ENCODE peak calls at places on chromosomes 13 and 19, in ten cellular contexts. H is Caco-2, W is uterus, C is lung, O is neural crest cell, L is fibroblast of pulmonary artery, B is astrocyte of the spinal cord, U is cardiac muscle cell, D is GM23338, X is adrenal gland. A is an unnamed sample.
A peak's percentile ranks its signal among the peaks of the same experiment; 100 is the strongest.

GRCh38 chr13:113112893-113113845 is 7.6 kb downstream of the F7 start:
- DNase-seq in W (peak; percentile 4), X (peak; percentile 1), B (no peak), U (no peak), D (no peak), L (no peak), O (no peak), H (no peak), C (no peak), A (no peak)

GRCh38 chr19:642755-643727 is 3.4 kb downstream of the FGF22 start:
- DNase-seq in B (no peak), U (no peak), L (no peak), H (no peak), W (no peak), X (no peak), C (no peak), O (no peak), D (no peak), A (no peak)

GRCh38 chr19:18373892-18374629 is 11.9 kb upstream of the GDF15 start:
- DNase-seq in B (peak; percentile 99), C (peak; percentile 94), X (peak; percentile 99), L (peak; percentile 99), D (peak; percentile 96), H (peak; percentile 88), W (peak; percentile 93), O (peak; percentile 64), U (peak; percentile 85), A (peak; percentile 92)

GRCh38 chr13:103517066-103517767 is 451.0 kb upstream of the SLC10A2 start:
- DNase-seq in B (no peak), D (no peak), W (no peak), C (no peak), O (no peak), H (peak; percentile 5), U (peak; percentile 26), L (no peak), X (no peak), A (no peak)

GRCh38 chr13:36345438-36346221 is 564 bp downstream of the SPART start:
- DNase-seq in O (peak; percentile 41), D (peak; percentile 86), B (peak; percentile 88), L (peak; percentile 94), C (peak; percentile 68), W (peak; percentile 77), H (no peak), U (peak; percentile 47), X (peak; percentile 86), A (peak; percentile 67)

GRCh38 chr19:50025794-50026549 is at the start of gene ZNF473:
- DNase-seq in W (peak; percentile 93), D (peak; percentile 98), O (peak; percentile 84), B (peak; percentile 98), U (peak; percentile 96), L (peak; percentile 96), H (peak; percentile 94), X (peak; percentile 97), C (peak; percentile 94), A (peak; percentile 96)

GRCh38 chr19:6849876-6850275 is 37.5 kb upstream of the ADGRE1 start:
- DNase-seq in D (no peak), L (peak; percentile 10), B (no peak), W (no peak), X (no peak), C (no peak), O (no peak), U (no peak), H (no peak), A (no peak)

GRCh38 chr13:42333613-42334328 is 61.8 kb downstream of the AKAP11 start:
- DNase-seq in B (peak; percentile 67), H (peak; percentile 29), C (no peak), L (peak; percentile 67), O (no peak), D (peak; percentile 80), W (no peak), X (no peak), U (peak; percentile 49), A (no peak)

GRCh38 chr13:20703785-20704458 is 423 bp downstream of the IL17D start:
- DNase-seq in B (peak; percentile 62), O (peak; percentile 67), D (peak; percentile 86), H (peak; percentile 97), L (peak; percentile 81), X (peak; percentile 85), C (peak; percentile 85), U (peak; percentile 91), W (peak; percentile 73), A (peak; percentile 75)

GRCh38 chr13:20702945-20703784 is at the start of gene IL17D:
- DNase-seq in W (no peak), O (peak; percentile 33), H (peak; percentile 55), X (no peak), U (peak; percentile 56), B (peak; percentile 16), D (peak; percentile 48), C (no peak), L (no peak), A (no peak)

GRCh38 chr13:20699715-20700114 is 3.8 kb upstream of the IL17D start:
- DNase-seq in B (no peak), L (no peak), O (no peak), H (no peak), X (no peak), U (no peak), D (no peak), W (no peak), C (no peak), A (no peak)

GRCh38 chr13:20702530-20702929 is 969 bp upstream of the IL17D start:
- DNase-seq in O (no peak), X (no peak), H (no peak), B (peak; percentile 20), U (no peak), W (no peak), L (no peak), D (no peak), C (no peak), A (no peak)

DNA sequence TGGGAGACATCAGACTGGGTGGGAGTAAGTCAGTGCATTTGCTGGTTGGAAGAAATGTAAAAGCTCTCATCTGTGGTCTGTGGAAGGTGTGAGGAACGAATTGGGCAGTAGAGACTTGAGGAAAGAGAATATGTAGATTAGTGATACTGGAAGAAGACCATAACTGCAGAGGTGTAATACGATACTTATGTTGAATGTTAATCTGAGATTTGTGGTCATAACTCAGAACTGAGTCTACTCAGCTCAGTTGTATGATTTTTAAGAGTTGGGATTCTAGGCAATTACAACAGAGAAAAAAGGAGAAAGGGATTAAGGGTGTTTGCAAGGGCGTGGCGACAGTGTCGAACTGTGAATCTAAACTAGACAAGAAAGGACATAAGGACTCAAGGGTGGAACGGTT is 3.2 kb upstream of the IL17D start:
- DNase-seq in X (no peak), W (no peak), B (no peak), D (no peak), H (no peak), C (no peak), L (no peak), O (no peak), U (no peak), A (no peak)
- TF ChIP-seq CTCF in X (no peak), W (no peak), B (no peak), D (no peak), H (no peak), C (no peak), L (no peak), O (no peak), U (no peak), A (no peak)

DNA sequence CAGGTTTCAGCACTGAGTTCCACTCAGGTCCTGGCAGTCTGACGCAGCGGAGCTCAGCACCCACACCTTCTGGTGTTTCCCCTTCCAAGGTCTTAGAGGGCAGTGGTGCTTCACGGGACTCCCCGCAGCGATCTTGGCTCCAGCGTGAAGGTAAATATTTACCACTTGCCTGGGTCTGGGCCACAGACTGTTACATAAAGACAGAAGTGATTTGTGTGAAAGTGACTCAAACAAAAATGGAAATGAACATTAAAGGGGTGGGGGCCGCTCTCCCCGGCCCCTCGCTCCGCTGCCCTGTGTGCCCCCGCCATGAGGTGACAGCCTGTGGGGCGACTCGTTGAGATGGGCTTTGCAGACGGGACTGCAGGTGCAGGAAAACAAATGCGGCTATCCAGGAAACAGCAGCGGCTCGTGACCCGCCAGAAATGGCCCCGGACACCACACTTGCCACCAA is 55.0 kb downstream of the GGACT start:
- DNase-seq in O (no peak), L (no peak), U (no peak), H (no peak), X (no peak), B (no peak), W (no peak), D (no peak), C (no peak), A (peak; percentile 72)
- TF ChIP-seq CTCF in O (no peak), L (no peak), U (no peak), H (no peak), X (no peak), B (no peak), W (no peak), D (no peak), C (no peak), A (no peak)

GRCh38 chr13:109273326-109273751 is 513.0 kb downstream of the IRS2 start:
- DNase-seq in C (no peak), O (no peak), U (no peak), X (no peak), H (no peak), L (peak; percentile 59), D (no peak), W (no peak), B (peak; percentile 37), A (no peak)

GRCh38 chr13:109276261-109276660 is 510.1 kb downstream of the IRS2 start:
- DNase-seq in X (no peak), H (no peak), U (no peak), W (no peak), O (no peak), C (no peak), D (no peak), L (no peak), B (no peak), A (no peak)

GRCh38 chr13:109274188-109274821 is 512.1 kb downstream of the IRS2 start:
- DNase-seq in L (peak; percentile 89), W (no peak), C (no peak), H (peak; percentile 57), B (peak; percentile 70), O (no peak), X (peak; percentile 34), D (peak; percentile 90), U (peak; percentile 44), A (no peak)

GRCh38 chr13:109275390-109275789 is 511.0 kb downstream of the IRS2 start:
- DNase-seq in C (no peak), X (no peak), L (no peak), W (no peak), B (no peak), O (no peak), D (no peak), U (no peak), H (no peak), A (no peak)

DNA sequence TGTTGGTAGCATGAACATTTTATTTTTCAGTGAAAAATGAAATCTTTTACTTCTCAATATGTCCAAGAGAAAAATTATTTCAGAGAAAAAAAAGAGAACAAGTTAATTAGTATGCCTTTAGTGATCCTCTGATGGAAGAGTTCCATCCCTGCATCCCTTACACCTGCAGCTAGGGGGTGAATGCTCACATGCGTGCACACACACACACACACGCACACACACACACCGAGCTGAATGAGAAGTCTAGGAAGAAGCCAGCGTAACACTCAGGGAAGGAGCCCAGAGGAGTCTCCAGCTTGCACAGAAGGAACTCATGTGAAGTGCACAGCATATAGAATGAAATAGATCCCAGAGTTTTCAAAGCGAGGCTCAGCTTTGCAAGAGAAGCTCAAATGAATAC is 510.5 kb downstream of the IRS2 start:
- DNase-seq in H (peak; percentile 63), L (no peak), X (no peak), W (no peak), D (peak; percentile 51), C (no peak), B (peak; percentile 25), O (no peak), U (peak; percentile 14), A (no peak)
- TF ChIP-seq CTCF in H (no peak), L (peak; percentile 10), X (no peak), W (no peak), D (peak; percentile 48), C (no peak), B (peak; percentile 41), O (peak; percentile 33), U (no peak), A (peak; percentile 28)

GRCh38 chr13:24224232-24224680 is 63.7 kb downstream of the SPATA13 start:
- DNase-seq in B (no peak), C (no peak), O (no peak), X (no peak), U (no peak), H (no peak), D (no peak), L (no peak), W (no peak), A (no peak)
- TF ChIP-seq CTCF in B (no peak), C (no peak), O (no peak), X (no peak), U (no peak), H (no peak), D (no peak), L (no peak), W (no peak), A (no peak)